ENCODE peak calls at places on chromosome 20, in six cellular contexts. W, M, A, D, C and G are unnamed samples.

GRCh38 chr20:34262488-34263288 is 21.5 kb downstream of the ASIP start:
- DNase-seq in W (no peak), M (peak; percentile 31), A (no peak), D (peak; percentile 48), C (peak; percentile 82), G (no peak)

GRCh38 chr20:58910473-58910872 is 58.0 kb downstream of the GNAS start:
- DNase-seq in W (no peak), M (no peak), A (no peak), D (no peak), C (no peak), G (no peak)

GRCh38 chr20:44897133-44897532 is 11.6 kb downstream of the YWHAB start:
- DNase-seq in W (no peak), M (no peak), A (no peak), D (no peak), C (no peak), G (no peak)

GRCh38 chr20:50509923-50510705 is at the start of gene PTPN1:
- DNase-seq in W (peak; percentile 99), M (peak; percentile 100), A (peak; percentile 98), D (peak; percentile 99), C (peak; percentile 99), G (peak; percentile 95)

GRCh38 chr20:13279171-13279570 is 58.1 kb downstream of the ISM1 start:
- DNase-seq in W (no peak), M (no peak), A (no peak), D (no peak), C (no peak), G (no peak)

GRCh38 chr20:1809121-1809520 is 86.1 kb upstream of the SIRPA start:
- DNase-seq in W (no peak), M (no peak), A (no peak), D (no peak), C (peak; percentile 44), G (no peak)

GRCh38 chr20:63586797-63587196 is 12.8 kb upstream of the HELZ2 start:
- DNase-seq in W (no peak), M (no peak), A (no peak), D (no peak), C (no peak), G (no peak)

GRCh38 chr20:3781153-3781910 is at the start of gene SPEF1:
- DNase-seq in W (peak; percentile 82), M (peak; percentile 99), A (no peak), D (peak; percentile 62), C (peak; percentile 94), G (peak; percentile 84)

GRCh38 chr20:6490849-6491248 is 276.6 kb upstream of the BMP2 start:
- DNase-seq in W (no peak), M (no peak), A (no peak), D (no peak), C (no peak), G (no peak)

GRCh38 chr20:19921349-19921793 is 95.8 kb upstream of the NAA20 start:
- DNase-seq in W (no peak), M (peak; percentile 34), A (no peak), D (peak; percentile 39), C (no peak), G (peak; percentile 40)

GRCh38 chr20:53940883-53941546 is 129.4 kb downstream of the BCAS1 start:
- DNase-seq in W (peak; percentile 44), M (peak; percentile 75), A (no peak), D (peak; percentile 37), C (peak; percentile 86), G (no peak)

GRCh38 chr20:13432126-13432525 is 206.6 kb downstream of the TASP1 start:
- DNase-seq in W (no peak), M (no peak), A (no peak), D (no peak), C (no peak), G (no peak)

GRCh38 chr20:61608275-61609085 is 356.4 kb downstream of the CDH4 start:
- DNase-seq in W (peak; percentile 8), M (peak; percentile 60), A (no peak), D (no peak), C (peak; percentile 2), G (no peak)

GRCh38 chr20:50146214-50146613 is 7.3 kb downstream of the PEDS1 start:
- DNase-seq in W (no peak), M (no peak), A (no peak), D (no peak), C (no peak), G (no peak)

GRCh38 chr20:47269309-47270165 is 87.0 kb downstream of the ZMYND8 start:
- DNase-seq in W (no peak), M (no peak), A (no peak), D (no peak), C (no peak), G (no peak)

GRCh38 chr20:36925234-36925633 is 26.3 kb downstream of the SAMHD1 start:
- DNase-seq in W (no peak), M (no peak), A (no peak), D (no peak), C (no peak), G (no peak)

GRCh38 chr20:49586967-49587587 is 19.1 kb upstream of the PTGIS start:
- DNase-seq in W (no peak), M (no peak), A (no peak), D (no peak), C (peak; percentile 57), G (no peak)

GRCh38 chr20:53943522-53944291 is 126.7 kb downstream of the BCAS1 start:
- DNase-seq in W (peak; percentile 66), M (no peak), A (no peak), D (no peak), C (peak; percentile 63), G (no peak)

GRCh38 chr20:58839474-58839874 is 11.2 kb downstream of the GNAS-AS1 start:
- DNase-seq in W (peak; percentile 37), M (peak; percentile 69), A (no peak), D (no peak), C (peak; percentile 39), G (peak; percentile 5)

DNA sequence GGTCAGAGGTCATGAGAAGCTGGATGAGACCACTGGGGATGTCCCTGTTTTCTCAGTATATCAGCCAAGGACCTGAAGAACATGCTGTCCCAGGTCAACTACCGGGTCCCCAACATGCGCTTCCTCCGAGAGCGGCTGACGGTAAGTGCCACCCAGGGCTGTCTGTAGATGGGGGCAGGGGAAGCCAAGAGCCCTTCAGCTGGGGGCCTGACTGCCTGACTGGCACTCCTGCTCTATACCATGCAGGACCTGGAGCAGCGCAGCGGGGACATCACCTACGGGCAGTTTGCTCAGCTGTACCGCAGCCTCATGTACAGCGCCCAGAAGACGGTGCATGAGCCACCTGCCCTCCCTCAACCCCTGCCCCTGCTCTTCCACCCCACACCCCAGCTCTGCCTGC is 25.1 kb downstream of the PLCG1 start:
- DNase-seq in W (no peak), M (no peak), A (no peak), D (no peak), C (no peak), G (no peak)
- H3K27ac ChIP-seq in W (no peak overlapping the region), M (no peak overlapping the region), A (peak overlapping the region; percentile 39), D (peak overlapping the region; percentile 8), C (no peak overlapping the region), G (peak overlapping the region; percentile 12)

DNA sequence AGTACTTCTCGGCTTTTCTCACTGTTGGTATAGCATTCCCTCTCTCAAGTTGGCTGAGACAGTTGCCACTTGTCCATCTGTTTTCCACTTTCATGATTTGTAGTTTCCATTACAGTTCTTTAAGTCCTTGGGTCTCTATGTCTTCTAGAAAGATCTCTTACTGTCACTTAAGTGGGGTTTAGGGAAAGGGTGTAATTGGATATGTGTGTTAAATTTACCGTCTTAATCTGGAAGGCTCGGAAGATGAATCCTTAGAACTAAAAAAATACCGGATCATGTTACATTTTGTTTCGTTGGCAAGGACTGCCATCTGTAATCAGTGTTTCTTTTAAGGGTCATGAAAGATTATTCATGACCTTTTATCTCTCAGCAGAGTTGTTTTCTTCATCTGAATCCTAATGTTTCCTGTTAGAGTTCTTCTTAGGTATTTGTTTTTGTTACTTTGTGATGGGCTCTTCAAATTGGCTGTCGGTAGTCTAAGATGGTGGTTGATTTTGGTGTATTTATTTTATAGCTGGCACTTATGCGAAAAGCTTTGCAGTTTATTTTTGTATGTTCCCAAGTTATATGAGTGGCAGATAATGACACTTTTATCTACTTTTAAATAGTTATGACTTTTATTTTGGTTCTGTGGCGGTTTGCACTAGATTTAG is 21.7 kb upstream of the BTBD3 start:
- DNase-seq in W (no peak), M (no peak), A (no peak), D (no peak), C (no peak), G (no peak)
- H3K27ac ChIP-seq in W (no peak overlapping the region), M (no peak overlapping the region), A (no peak overlapping the region), D (peak overlapping the region; percentile 1), C (peak overlapping the region; percentile 61), G (no peak overlapping the region)

GRCh38 chr20:57712851-57713504 is 3.2 kb upstream of the PMEPA1 start:
- DNase-seq in W (no peak), M (no peak), A (no peak), D (no peak), C (no peak), G (no peak)
- H3K27ac ChIP-seq in W (no peak overlapping the region), M (no peak overlapping the region), A (no peak overlapping the region), D (peak overlapping the region; percentile 80), C (no peak overlapping the region), G (no peak overlapping the region)

GRCh38 chr20:24077145-24077544 is 88.6 kb upstream of the GGTLC1 start:
- DNase-seq in W (no peak), M (no peak), A (no peak), D (no peak), C (no peak), G (no peak)
- H3K27ac ChIP-seq in W (no peak overlapping the region), M (no peak overlapping the region), A (no peak overlapping the region), D (no peak overlapping the region), C (no peak overlapping the region), G (no peak overlapping the region)

GRCh38 chr20:48456361-48457184 is 371.2 kb downstream of the PREX1 start:
- DNase-seq in W (no peak), M (peak; percentile 18), A (no peak), D (no peak), C (no peak), G (no peak)
- H3K27ac ChIP-seq in W (no peak overlapping the region), M (no peak overlapping the region), A (no peak overlapping the region), D (no peak overlapping the region), C (no peak overlapping the region), G (no peak overlapping the region)

DNA sequence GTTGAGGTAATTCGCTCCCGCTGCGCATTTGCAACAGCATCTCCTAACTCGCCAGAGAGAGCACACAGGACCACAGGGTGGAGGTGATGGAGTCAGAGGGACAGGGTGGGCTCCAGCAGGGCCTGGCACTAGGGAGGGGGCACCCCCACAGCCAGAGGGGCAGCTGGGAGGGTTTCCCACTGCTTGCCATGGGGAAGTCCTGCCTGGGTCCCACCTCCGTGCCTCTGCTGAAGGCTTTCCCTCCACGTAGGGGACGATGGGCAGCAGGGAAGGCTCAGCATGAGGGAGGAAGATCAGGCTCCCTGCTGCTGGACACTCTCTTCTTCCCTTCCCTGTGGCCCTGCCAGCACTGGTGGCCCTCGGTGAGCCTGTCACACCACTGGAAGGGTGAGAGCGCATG is 37.2 kb downstream of the VSTM2L start:
- DNase-seq in W (no peak), M (no peak), A (no peak), D (no peak), C (no peak), G (no peak)
- H3K27ac ChIP-seq in W (no peak overlapping the region), M (no peak overlapping the region), A (no peak overlapping the region), D (no peak overlapping the region), C (peak overlapping the region; percentile 40), G (no peak overlapping the region)